ENCODE peak calls at places on chromosomes 6 and 20, in eight cellular contexts. T, Y, N, A, V, H, D and Q are unnamed samples.

GRCh38 chr20:4519530-4519929 is 202.2 kb upstream of the PRND start:
- DNase-seq in Y (no peak), N (peak; percentile 21), V (no peak), A (peak; percentile 59), T (no peak), H (no peak), D (no peak), Q (peak; percentile 45)

GRCh38 chr6:22943331-22943730 is 374.0 kb downstream of the HDGFL1 start:
- DNase-seq in V (no peak), A (no peak), N (no peak), D (no peak), H (no peak), Y (no peak), T (no peak), Q (no peak)

GRCh38 chr6:96522469-96523009 is 933 bp downstream of the UFL1 start:
- DNase-seq in Y (no peak), T (no peak), N (no peak), A (peak; percentile 10), H (no peak), D (no peak), V (no peak), Q (peak; percentile 3)

GRCh38 chr6:7249391-7249790 is 63.6 kb downstream of the SSR1 start:
- DNase-seq in H (no peak), T (no peak), V (no peak), Y (no peak), D (no peak), N (no peak), A (no peak), Q (no peak)

GRCh38 chr6:111663232-111663631 is 57.6 kb upstream of the TRAF3IP2 start:
- DNase-seq in N (no peak), T (peak; percentile 85), A (no peak), V (no peak), Y (peak; percentile 76), H (no peak), D (peak; percentile 59), Q (no peak)

GRCh38 chr20:35621560-35621946 is 5.9 kb downstream of the SPAG4 start:
- DNase-seq in H (no peak), T (no peak), N (no peak), V (no peak), D (no peak), A (no peak), Y (no peak), Q (no peak)

GRCh38 chr6:167800549-167800948 is 26.2 kb upstream of the AFDN start:
- DNase-seq in N (no peak), A (no peak), V (no peak), Y (no peak), D (no peak), H (no peak), T (no peak), Q (no peak)

GRCh38 chr6:64630901-64631300 is 995.3 kb downstream of the PHF3 start:
- DNase-seq in Y (no peak), H (no peak), T (no peak), N (no peak), D (no peak), V (no peak), A (no peak), Q (no peak)

GRCh38 chr6:35719830-35720733 is 16.8 kb upstream of the ARMC12 start:
- DNase-seq in D (peak; percentile 60), T (peak; percentile 82), Y (no peak), N (peak; percentile 72), H (peak; percentile 70), V (peak; percentile 82), A (peak; percentile 21), Q (peak; percentile 61)

GRCh38 chr20:5041433-5041832 is 40.1 kb upstream of the SLC23A2 start:
- DNase-seq in Y (no peak), T (no peak), H (no peak), A (no peak), V (no peak), D (no peak), N (no peak), Q (peak; percentile 62)

GRCh38 chr6:37936909-37937308 is 117.4 kb downstream of the ZFAND3 start:
- DNase-seq in V (no peak), Y (no peak), D (no peak), A (no peak), H (no peak), T (no peak), N (no peak), Q (peak; percentile 26)

GRCh38 chr20:59031326-59032022 is 661 bp downstream of the ATP5F1E start:
- DNase-seq in T (no peak), A (peak; percentile 42), H (no peak), Y (no peak), D (no peak), N (peak; percentile 15), V (no peak), Q (no peak)

GRCh38 chr6:100271202-100271601 is 193.5 kb downstream of the SIM1 start:
- DNase-seq in D (no peak), H (no peak), V (no peak), T (no peak), N (no peak), Y (no peak), A (no peak), Q (no peak)
- H3K4me1 ChIP-seq in D (no peaks in the 10 kb centered on the region), H (no peaks in the 10 kb centered on the region), V (no peaks in the 10 kb centered on the region), T (no peaks in the 10 kb centered on the region), N (no peaks in the 10 kb centered on the region), Y (no peaks in the 10 kb centered on the region), A (no peaks in the 10 kb centered on the region), Q (peaks cover 17% of the 10 kb centered on the region)

DNA sequence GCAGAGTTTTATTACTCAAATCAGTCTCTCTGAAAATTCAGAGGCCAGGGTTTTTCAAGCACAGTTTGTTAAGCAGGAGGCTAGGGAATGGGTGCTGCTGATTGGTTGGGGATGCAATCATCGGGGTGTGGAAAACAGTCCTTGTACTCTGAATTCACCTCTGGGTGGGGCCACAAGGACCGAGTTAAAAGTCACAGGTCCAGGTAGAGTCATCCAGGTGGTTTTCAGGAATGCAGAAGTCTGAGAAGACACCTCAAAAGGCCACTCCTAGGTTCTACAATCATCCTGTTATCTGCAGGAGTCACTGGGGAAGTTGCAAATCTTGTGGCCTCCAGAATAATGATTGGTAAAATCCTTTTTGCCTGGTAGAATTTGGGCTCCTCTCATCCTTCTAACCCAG is 371.2 kb upstream of the SULF2 start:
- DNase-seq in H (no peak), N (no peak), A (peak; percentile 77), T (no peak), D (no peak), Y (no peak), V (no peak), Q (no peak)
- H3K27me3 ChIP-seq in H (peaks cover 1% of the 10 kb centered on the region), N (no peaks in the 10 kb centered on the region), A (no peaks in the 10 kb centered on the region), T (no peaks in the 10 kb centered on the region), D (peaks cover 72% of the 10 kb centered on the region), Y (no peaks in the 10 kb centered on the region), V (peaks cover 12% of the 10 kb centered on the region), Q (peaks cover under 1% of the 10 kb centered on the region)

GRCh38 chr20:53837126-53837826 is 233.1 kb downstream of the BCAS1 start:
- DNase-seq in D (no peak), A (peak; percentile 36), Y (no peak), T (no peak), H (no peak), V (no peak), N (no peak), Q (no peak)
- H3K27ac ChIP-seq in D (no peak overlapping the region), A (no peak overlapping the region), Y (no peak overlapping the region), T (no peak overlapping the region), H (no peak overlapping the region), V (no peak overlapping the region), N (no peak overlapping the region), Q (no peak overlapping the region)

GRCh38 chr6:25931411-25931709 is 869 bp upstream of the SLC17A2 start:
- DNase-seq in T (no peak), N (no peak), H (no peak), D (no peak), A (no peak), Y (no peak), V (no peak), Q (no peak)
- H3K4me1 ChIP-seq in T (no peaks in the 10 kb centered on the region), N (no peaks in the 10 kb centered on the region), H (no peaks in the 10 kb centered on the region), D (no peaks in the 10 kb centered on the region), A (no peaks in the 10 kb centered on the region), Y (no peaks in the 10 kb centered on the region), V (no peaks in the 10 kb centered on the region), Q (no peaks in the 10 kb centered on the region)

DNA sequence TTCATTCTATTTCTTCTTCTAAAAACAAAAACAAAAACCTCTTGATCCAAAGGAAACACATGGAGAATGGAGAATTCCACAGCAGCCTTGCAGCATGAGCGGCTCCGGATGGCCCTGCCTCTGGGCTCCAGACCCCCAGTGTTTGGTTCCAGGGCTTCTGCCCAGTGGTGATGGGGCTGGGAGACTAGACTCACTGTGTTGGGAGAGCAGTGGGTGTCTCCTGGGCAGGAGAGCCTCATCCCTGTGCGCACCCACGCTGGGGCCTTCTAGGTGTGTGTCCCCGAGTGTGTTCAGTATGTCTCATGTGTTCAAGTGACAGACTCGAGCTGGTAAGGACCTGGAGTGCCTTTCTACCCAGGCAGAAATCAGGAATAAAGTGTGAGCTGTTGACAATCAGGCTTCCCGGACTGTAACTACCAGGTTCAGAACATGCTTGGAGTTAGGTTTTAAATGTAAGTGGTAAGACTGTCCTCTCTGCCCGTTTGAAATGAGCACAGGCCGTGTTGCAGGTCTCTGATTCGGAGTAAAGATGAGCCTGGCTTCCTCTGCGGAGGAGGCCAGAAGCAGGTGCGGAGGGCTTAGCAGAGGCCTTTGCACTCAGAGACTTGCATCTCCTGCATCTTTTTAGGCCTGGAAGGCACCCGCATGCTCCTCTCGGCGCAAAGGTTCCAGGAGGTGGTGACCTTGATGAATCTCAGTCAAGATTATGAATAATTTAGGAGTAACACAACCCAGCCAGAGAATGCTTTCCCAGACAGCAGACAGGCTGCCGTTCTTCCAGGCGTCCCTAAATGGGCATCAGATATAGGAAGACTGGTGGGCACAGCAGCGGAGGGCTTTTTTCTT is 253.6 kb downstream of the CDH26 start:
- DNase-seq in D (no peak), H (no peak), Y (no peak), N (no peak), T (no peak), V (no peak), A (no peak), Q (no peak)
- H3K27me3 ChIP-seq in D (no peaks in the 10 kb centered on the region), H (no peaks in the 10 kb centered on the region), Y (no peaks in the 10 kb centered on the region), N (no peaks in the 10 kb centered on the region), T (no peaks in the 10 kb centered on the region), V (peaks cover 4% of the 10 kb centered on the region), A (no peaks in the 10 kb centered on the region), Q (no peaks in the 10 kb centered on the region)

GRCh38 chr6:150866147-150867073 is 908 bp downstream of the MTHFD1L start:
- DNase-seq in A (peak; percentile 79), Y (peak; percentile 89), N (peak; percentile 92), T (peak; percentile 96), H (peak; percentile 33), D (peak; percentile 79), V (peak; percentile 93), Q (peak; percentile 97)
- H3K27ac ChIP-seq in A (peak overlapping the region; percentile 93), Y (peak overlapping the region; percentile 88), N (peak overlapping the region; percentile 74), T (peak overlapping the region; percentile 68), H (peak overlapping the region; percentile 68), D (peak overlapping the region; percentile 88), V (peak overlapping the region; percentile 97), Q (peak overlapping the region; percentile 81)

GRCh38 chr20:45911486-45912343 is at the start of gene PLTP:
- DNase-seq in A (no peak), Y (peak; percentile 85), H (no peak), T (peak; percentile 94), D (peak; percentile 82), V (peak; percentile 86), N (peak; percentile 37), Q (peak; percentile 86)
- H3K4me1 ChIP-seq in A (peaks cover 11% of the 10 kb centered on the region), Y (peaks cover 31% of the 10 kb centered on the region), H (peaks cover 15% of the 10 kb centered on the region), T (peaks cover 4% of the 10 kb centered on the region), D (peaks cover 31% of the 10 kb centered on the region), V (peaks cover 6% of the 10 kb centered on the region), N (no peaks in the 10 kb centered on the region), Q (no peaks in the 10 kb centered on the region)